ENCODE peak calls at places on chromosomes 12 and 14, in four cellular contexts. X is non-pigmented ciliary epithelial cell, T is NCI-H460, Y is astrocyte of the cerebellum. E is an unnamed sample.

GRCh38 chr14:76953196-76953945 is 75.1 kb downstream of the IRF2BPL start:
- DNase-seq in T (peak), X (no peak), Y (peak), E (no peak)

GRCh38 chr12:28974890-28975289 is 174.2 kb upstream of the FAR2 start:
- DNase-seq in T (no peak), Y (no peak), X (no peak), E (no peak)

GRCh38 chr14:95958105-95958504 is 81.1 kb upstream of the C14orf132 start:
- DNase-seq in Y (no peak), X (no peak), T (no peak), E (no peak)

GRCh38 chr12:116156614-116157013 is 120.9 kb downstream of the MED13L start:
- DNase-seq in Y (no peak), T (no peak), X (no peak), E (no peak)

GRCh38 chr14:53608369-53608768 is 348.3 kb downstream of the BMP4 start:
- DNase-seq in T (peak), X (no peak), Y (no peak), E (no peak)

GRCh38 chr12:88501976-88502938 is 78.0 kb downstream of the KITLG start:
- DNase-seq in X (no peak), T (no peak), Y (no peak), E (no peak)

GRCh38 chr12:91349451-91349850 is 166.8 kb upstream of the DCN start:
- DNase-seq in T (no peak), Y (no peak), X (no peak), E (no peak)

GRCh38 chr12:89756638-89757321 is 48.1 kb upstream of the ATP2B1 start:
- DNase-seq in T (peak), Y (peak), X (peak), E (peak)

GRCh38 chr12:90940872-90941499 is 14.0 kb downstream of the CCER1 start:
- DNase-seq in X (peak), T (peak), Y (peak), E (no peak)

E was measured in brain pericyte.